ENCODE peak calls at places on chromosomes 12 and 14, in four cellular contexts. Y, T, H and Z are unnamed samples.

GRCh38 chr12:111640498-111640897 is 41.4 kb upstream of the ATXN2 start:
- DNase-seq in Y (no peak), T (no peak), H (no peak), Z (no peak)

GRCh38 chr14:49970474-49971147 is 77.7 kb downstream of the ARF6 start:
- DNase-seq in Y (no peak), T (no peak), H (no peak), Z (no peak)

GRCh38 chr12:101607894-101608293 is 13.1 kb downstream of the MYBPC1 start:
- DNase-seq in Y (no peak), T (no peak), H (no peak), Z (no peak)

GRCh38 chr12:10012630-10013330 is 2.4 kb downstream of the CLEC12B start:
- DNase-seq in Y (no peak), T (no peak), H (no peak), Z (no peak)

GRCh38 chr12:1367331-1367730 is 227.1 kb downstream of the FBXL14 start:
- DNase-seq in Y (no peak), T (no peak), H (no peak), Z (no peak)

GRCh38 chr12:28415755-28416154 is 225.5 kb downstream of the CCDC91 start:
- DNase-seq in Y (no peak), T (no peak), H (no peak), Z (no peak)

GRCh38 chr12:6905414-6906040 is 905 bp downstream of the LRRC23 start:
- DNase-seq in Y (no peak), T (no peak), H (no peak), Z (no peak)

GRCh38 chr14:97771340-97772045 is 974.3 kb downstream of the VRK1 start:
- DNase-seq in Y (no peak), T (no peak), H (no peak), Z (no peak)

GRCh38 chr12:119660074-119660473 is 7.9 kb upstream of the PRKAB1 start:
- DNase-seq in Y (no peak), T (no peak), H (no peak), Z (no peak)

GRCh38 chr14:75467763-75468162 is 39.9 kb downstream of the JDP2 start:
- DNase-seq in Y (no peak), T (no peak), H (no peak), Z (no peak)